ENCODE peak calls at places on chromosome 2, in four cellular contexts. I is mucosa of descending colon, J is GM06990, K is suprapubic skin. G is an unnamed sample.

GRCh38 chr2:28436525-28437051 is 43.9 kb downstream of the FOSL2 start:
- DNase-seq in K (peak), I (peak), J (no peak), G (peak)

GRCh38 chr2:38601463-38602135 is 1.1 kb downstream of the HNRNPLL start:
- DNase-seq in J (peak), K (no peak), I (peak), G (no peak)

GRCh38 chr2:226669905-226670304 is 129.7 kb downstream of the IRS1 start:
- DNase-seq in K (no peak), J (no peak), I (no peak), G (no peak)

GRCh38 chr2:228378696-228379425 is 197.4 kb upstream of the SPHKAP start:
- DNase-seq in J (no peak), I (no peak), K (no peak), G (no peak)

GRCh38 chr2:166451451-166451850 is 42.6 kb downstream of the SCN7A start:
- DNase-seq in K (no peak), J (no peak), I (no peak), G (no peak)

GRCh38 chr2:102245266-102246151 is 58.7 kb downstream of the IL1RL2 start:
- DNase-seq in K (no peak), J (no peak), I (no peak), G (no peak)

GRCh38 chr2:226475650-226476049 is 324.0 kb downstream of the IRS1 start:
- DNase-seq in K (no peak), J (no peak), I (no peak), G (no peak)

GRCh38 chr2:190578158-190579057 is 43.9 kb upstream of the NEMP2 start:
- DNase-seq in K (no peak), I (peak), J (no peak), G (no peak)

GRCh38 chr2:145186303-145186702 is 666.4 kb upstream of the ZEB2 start:
- DNase-seq in I (no peak), K (no peak), J (peak), G (no peak)
- TF ChIP-seq CTCF in I (no peak), K (no peak), J (peak), G (peak)

GRCh38 chr2:43344911-43345373 is 118.5 kb upstream of the ZFP36L2 start:
- DNase-seq in K (no peak), J (no peak), I (peak), G (no peak)

GRCh38 chr2:43346619-43347018 is 120.2 kb upstream of the ZFP36L2 start:
- DNase-seq in K (no peak), J (no peak), I (no peak), G (no peak)

GRCh38 chr2:43345872-43346271 is 119.5 kb upstream of the ZFP36L2 start:
- DNase-seq in K (no peak), I (no peak), J (no peak), G (no peak)

GRCh38 chr2:43343573-43344304 is 117.3 kb upstream of the ZFP36L2 start:
- DNase-seq in J (no peak), K (peak), I (peak), G (no peak)

GRCh38 chr2:43345391-43345813 is 119.0 kb upstream of the ZFP36L2 start:
- DNase-seq in J (no peak), I (no peak), K (peak), G (no peak)
- TF ChIP-seq CTCF in J (no peak), I (no peak), K (peak), G (no peak)

GRCh38 chr2:204727368-204727767 is 182.1 kb downstream of the PARD3B start:
- DNase-seq in I (no peak), K (no peak), J (no peak), G (no peak)
- TF ChIP-seq CTCF in I (no peak), K (no peak), J (no peak), G (no peak)

GRCh38 chr2:11534746-11535484 is 1.1 kb downstream of the GREB1 start:
- DNase-seq in I (no peak), K (no peak), J (no peak), G (no peak)
- TF ChIP-seq CTCF in I (no peak), K (no peak), J (peak), G (peak)

GRCh38 chr2:168293766-168294165 is 46.4 kb upstream of the STK39 start:
- DNase-seq in J (no peak), I (no peak), K (no peak), G (no peak)
- TF ChIP-seq CTCF in J (no peak), I (no peak), K (no peak), G (no peak)

GRCh38 chr2:3197308-3197707 is 180.3 kb downstream of the EIPR1 start:
- DNase-seq in J (no peak), K (no peak), I (no peak), G (no peak)

GRCh38 chr2:3195865-3196504 is 181.6 kb downstream of the EIPR1 start:
- DNase-seq in I (no peak), J (no peak), K (no peak), G (no peak)

GRCh38 chr2:3196716-3197115 is 180.9 kb downstream of the EIPR1 start:
- DNase-seq in J (no peak), I (no peak), K (no peak), G (no peak)

GRCh38 chr2:3199660-3200345 is 177.8 kb downstream of the EIPR1 start:
- DNase-seq in J (no peak), I (no peak), K (no peak), G (no peak)

GRCh38 chr2:3198119-3198518 is 179.5 kb downstream of the EIPR1 start:
- DNase-seq in I (no peak), K (no peak), J (no peak), G (no peak)
- TF ChIP-seq CTCF in I (no peak), K (no peak), J (peak), G (no peak)

GRCh38 chr2:25132296-25132630 is 36.1 kb downstream of the POMC start:
- DNase-seq in I (no peak), K (no peak), J (no peak), G (no peak)

GRCh38 chr2:25132693-25133092 is 35.7 kb downstream of the POMC start:
- DNase-seq in J (no peak), I (no peak), K (no peak), G (no peak)

GRCh38 chr2:25131253-25131566 is 37.2 kb downstream of the POMC start:
- DNase-seq in K (no peak), I (no peak), J (no peak), G (no peak)

GRCh38 chr2:25129901-25130520 is 38.4 kb downstream of the POMC start:
- DNase-seq in J (no peak), K (no peak), I (no peak), G (no peak)

GRCh38 chr2:25131567-25132295 is 36.6 kb downstream of the POMC start:
- DNase-seq in J (no peak), K (no peak), I (peak), G (no peak)
- TF ChIP-seq CTCF in J (no peak), K (no peak), I (no peak), G (no peak)

DNA sequence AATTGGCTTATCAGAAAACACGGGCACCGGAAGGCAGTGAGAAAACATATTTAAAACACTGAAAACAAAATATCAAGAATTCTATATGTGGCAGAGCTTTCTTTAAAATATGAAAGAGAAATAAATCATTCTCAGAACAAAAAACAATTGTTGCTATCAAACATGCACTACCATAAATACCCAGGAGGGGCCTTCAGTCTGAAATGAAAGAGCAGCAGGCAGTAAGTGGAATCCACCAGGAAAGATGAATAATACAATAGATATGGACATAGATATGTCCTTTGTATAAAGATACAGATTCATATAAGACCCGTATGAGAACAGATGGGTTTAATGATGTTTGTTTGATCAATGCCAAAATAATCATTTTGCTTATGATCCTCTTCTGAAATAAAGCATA is 142.0 kb downstream of the TMEM18 start:
- DNase-seq in I (no peak), J (no peak), K (no peak), G (no peak)
- TF ChIP-seq CTCF in I (no peak), J (no peak), K (no peak), G (no peak)